ENCODE peak calls at places on chromosome 4, in ten cellular contexts. S is fibroblast of the aortic adventitia; J is effector CD4-positive, alpha-beta T cell; I is NCI-H1092 treated with DMSO at 0.1 percent for 48 hours; G is HEK293T; P is NCI-H1930; Y is pancreas; L is pulmonary artery endothelial cell; D is NCI-H2081; R is tibial artery. U is an unnamed sample.

GRCh38 chr4:138327334-138327733 is 85.2 kb upstream of the SLC7A11 start:
- DNase-seq in J (no peak), L (no peak), R (no peak), I (no peak), Y (no peak), G (no peak), S (no peak), D (no peak), P (no peak), U (no peak)

GRCh38 chr4:48073567-48074103 is 57.1 kb downstream of the NIPAL1 start:
- DNase-seq in R (no peak), G (no peak), L (no peak), S (peak), I (no peak), Y (no peak), P (no peak), J (no peak), D (no peak), U (no peak)

GRCh38 chr4:1807258-1807777 is 14.2 kb downstream of the FGFR3 start:
- DNase-seq in S (no peak), J (no peak), D (peak), Y (peak), I (no peak), P (no peak), R (no peak), G (no peak), L (no peak), U (no peak)

GRCh38 chr4:101127176-101127790 is 220.0 kb downstream of the PPP3CA start:
- DNase-seq in L (no peak), P (no peak), I (no peak), S (no peak), J (no peak), Y (no peak), R (no peak), G (no peak), D (no peak), U (no peak)

GRCh38 chr4:41359069-41359769 is 102.5 kb downstream of the UCHL1 start:
- DNase-seq in G (peak), D (no peak), Y (no peak), R (no peak), S (no peak), I (no peak), J (no peak), P (no peak), L (no peak), U (no peak)

GRCh38 chr4:40395908-40396806 is 61.0 kb downstream of the CHRNA9 start:
- DNase-seq in G (peak), D (peak), S (peak), Y (peak), J (no peak), R (no peak), L (no peak), P (no peak), I (peak), U (no peak)

GRCh38 chr4:185343726-185344581 is 51.8 kb downstream of the LRP2BP start:
- DNase-seq in R (no peak), I (no peak), S (peak), L (no peak), G (no peak), D (no peak), J (no peak), P (no peak), Y (no peak), U (no peak)

GRCh38 chr4:100880012-100880411 is 362.2 kb upstream of the EMCN start:
- DNase-seq in D (no peak), R (no peak), J (no peak), S (peak), G (no peak), I (no peak), Y (no peak), P (no peak), L (no peak), U (peak)

GRCh38 chr4:154953691-154954090 is 172.6 kb downstream of the RBM46 start:
- DNase-seq in I (no peak), Y (no peak), D (no peak), R (no peak), S (no peak), L (no peak), G (no peak), J (no peak), P (no peak), U (no peak)

GRCh38 chr4:170306208-170306607 is 216.5 kb upstream of the AADAT start:
- DNase-seq in R (no peak), I (no peak), L (no peak), D (no peak), S (no peak), J (no peak), P (no peak), Y (no peak), G (no peak), U (no peak)

GRCh38 chr4:80235451-80235850 is 31.0 kb upstream of the FGF5 start:
- DNase-seq in S (peak), Y (no peak), D (no peak), J (no peak), P (no peak), L (no peak), I (no peak), G (no peak), R (no peak), U (no peak)

GRCh38 chr4:176988226-176988625 is 195.5 kb upstream of the VEGFC start:
- DNase-seq in R (no peak), I (no peak), Y (no peak), L (peak), S (peak), J (no peak), D (peak), P (no peak), G (no peak), U (no peak)

GRCh38 chr4:124940387-124940786 is 227.9 kb upstream of the ANKRD50 start:
- DNase-seq in L (peak), D (no peak), I (no peak), P (no peak), S (peak), G (no peak), J (no peak), Y (no peak), R (no peak), U (no peak)